ENCODE peak calls at places on chromosomes 1 and 21, in six cellular contexts. T is NCI-H748 treated with DMSO at 0.1 percent for 48 hours, A is foreskin melanocyte, Q is HFFc6, Y is anterior cingulate cortex, W is NCI-H2029 treated with DMSO at 0.1 percent for 48 hours. S is an unnamed sample.

GRCh38 chr1:90557706-90558105 is 159.4 kb downstream of the BARHL2 start:
- DNase-seq in W (no peak), Y (no peak), T (no peak), Q (no peak), A (no peak), S (no peak)

GRCh38 chr1:70210820-70211219 is 5.4 kb upstream of the LRRC40 start:
- DNase-seq in W (no peak), Q (no peak), A (no peak), Y (no peak), T (no peak), S (no peak)

GRCh38 chr1:34754878-34755637 is at the start of gene GJB5:
- DNase-seq in A (no peak), Q (no peak), T (no peak), W (no peak), Y (no peak), S (no peak)

GRCh38 chr1:231272173-231272572 is 31.2 kb downstream of the GNPAT start:
- DNase-seq in Y (no peak), W (no peak), Q (no peak), T (no peak), A (no peak), S (no peak)

GRCh38 chr1:88891318-88892145 is at the start of gene GTF2B:
- DNase-seq in T (peak), A (peak), Y (peak), Q (peak), W (peak), S (peak)

GRCh38 chr1:29341936-29342335 is 105.6 kb downstream of the PTPRU start:
- DNase-seq in Y (no peak), Q (no peak), T (no peak), A (no peak), W (no peak), S (no peak)

GRCh38 chr1:45721207-45721606 is 29.2 kb downstream of the IPP start:
- DNase-seq in Q (peak), T (no peak), A (peak), W (no peak), Y (no peak), S (no peak)

GRCh38 chr1:225508538-225509375 is 80.9 kb upstream of the LBR start:
- DNase-seq in W (peak), Q (peak), Y (no peak), T (peak), A (peak), S (no peak)

GRCh38 chr1:65431111-65431705 is 10.7 kb downstream of the LEPR start:
- DNase-seq in Q (peak), W (peak), A (peak), Y (no peak), T (no peak), S (peak)

GRCh38 chr1:155106862-155107261 is 20.8 kb upstream of the EFNA1 start:
- DNase-seq in Y (no peak), W (no peak), T (no peak), A (no peak), Q (no peak), S (no peak)

GRCh38 chr1:208159542-208160258 is 84.5 kb downstream of the PLXNA2 start:
- DNase-seq in Y (no peak), A (no peak), T (no peak), Q (peak), W (no peak), S (no peak)

GRCh38 chr1:156083800-156084790 is 1.8 kb upstream of the MEX3A start:
- DNase-seq in Y (no peak), W (no peak), T (no peak), A (no peak), Q (no peak), S (no peak)

GRCh38 chr1:11753555-11754208 is 8.3 kb upstream of the C1orf167 start:
- DNase-seq in A (no peak), W (no peak), T (no peak), Y (no peak), Q (peak), S (no peak)

GRCh38 chr1:195761102-195761501 is 847.1 kb downstream of the KCNT2 start:
- DNase-seq in T (no peak), W (no peak), Q (no peak), A (no peak), Y (no peak), S (no peak)

GRCh38 chr21:45378258-45378966 is 26.6 kb upstream of the COL18A1 start:
- DNase-seq in A (peak), Y (no peak), T (no peak), W (no peak), Q (peak), S (no peak)

GRCh38 chr1:87615917-87616316 is 287.2 kb downstream of the LMO4 start:
- DNase-seq in W (no peak), A (no peak), Q (no peak), Y (no peak), T (no peak), S (no peak)

GRCh38 chr21:34865922-34866271 is 183.2 kb downstream of the RUNX1 start:
- DNase-seq in W (no peak), T (no peak), Y (no peak), A (no peak), Q (no peak), S (no peak)

GRCh38 chr21:45994738-45995685 is 13.4 kb downstream of the COL6A1 start:
- DNase-seq in T (no peak), W (no peak), Q (no peak), A (no peak), Y (no peak), S (no peak)

GRCh38 chr1:109269212-109269980 is 13.5 kb downstream of the PSRC1 start:
- DNase-seq in Y (no peak), Q (no peak), T (no peak), W (no peak), A (no peak), S (no peak)

GRCh38 chr1:9618912-9619679 is 30.4 kb downstream of the TMEM201 start:
- DNase-seq in W (no peak), Q (no peak), Y (no peak), T (no peak), A (no peak), S (no peak)

GRCh38 chr1:79259390-79260336 is 253.1 kb upstream of the ADGRL4 start:
- DNase-seq in A (peak), T (peak), Q (peak), W (peak), Y (no peak), S (no peak)

GRCh38 chr1:50080904-50081586 is 27.7 kb upstream of the ELAVL4 start:
- DNase-seq in T (peak), Q (no peak), Y (no peak), A (peak), W (peak), S (no peak)

GRCh38 chr1:1273535-1274298 is at the start of gene UBE2J2:
- DNase-seq in W (peak), Y (peak), A (peak), T (peak), Q (peak), S (peak)

GRCh38 chr1:226751214-226751613 is 12.1 kb upstream of the ITPKB start:
- DNase-seq in T (no peak), Y (no peak), W (no peak), Q (no peak), A (no peak), S (no peak)

GRCh38 chr1:165073402-165074007 is 283.0 kb downstream of the LMX1A start:
- DNase-seq in Y (no peak), W (peak), T (peak), Q (peak), A (peak), S (no peak)

GRCh38 chr21:14383596-14384210 is 757 bp upstream of the HSPA13 start:
- DNase-seq in T (peak), A (no peak), W (no peak), Y (no peak), Q (peak), S (no peak)

GRCh38 chr1:160177667-160178066 is 12.7 kb upstream of the CASQ1 start:
- DNase-seq in A (no peak), Q (no peak), W (no peak), Y (no peak), T (no peak), S (no peak)

GRCh38 chr21:45320991-45321656 is 33.4 kb upstream of the POFUT2 start:
- DNase-seq in W (no peak), Y (no peak), A (no peak), T (no peak), Q (no peak), S (no peak)

GRCh38 chr21:33949516-33950424 is 34.2 kb upstream of the ATP5PO start:
- DNase-seq in Y (no peak), A (no peak), Q (no peak), T (no peak), W (no peak), S (no peak)

GRCh38 chr1:30179942-30180543 is 543.3 kb downstream of the MATN1 start:
- DNase-seq in W (no peak), Q (no peak), T (no peak), A (no peak), Y (no peak), S (no peak)

GRCh38 chr1:33219886-33220661 is 36.2 kb upstream of the ZNF362 start:
- DNase-seq in Y (no peak), A (peak), T (no peak), Q (peak), W (no peak), S (no peak)

GRCh38 chr1:39819091-39819812 is 30.6 kb upstream of the BMP8B start:
- DNase-seq in W (peak), Q (no peak), T (peak), A (no peak), Y (no peak), S (no peak)

GRCh38 chr21:46039891-46040660 is 57.8 kb upstream of the COL6A2 start:
- DNase-seq in Q (no peak), T (no peak), Y (no peak), A (no peak), W (no peak), S (no peak)

S was measured in substantia nigra.